ENCODE peak calls at places on chromosomes 2 and 18, in ten cellular contexts. E is breast epithelium; X is SJSA1; G is upper lobe of right lung; D is fibroblast of lung; J is fibroblast of pulmonary artery; O is stimulated activated CD8-positive, alpha-beta memory T cell treated with anti-CD3 and anti-CD28 coated beads, Interleukin-15, amount 100 ng/mL, for 24 hours; R is tibial artery; S is sigmoid colon; L is GDM1. P is an unnamed sample.

GRCh38 chr2:192035731-192036442 is 158.8 kb downstream of the TMEFF2 start:
- DNase-seq in E (no peak), X (no peak), G (no peak), D (peak), J (peak), O (no peak), R (no peak), S (no peak), L (no peak), P (peak)

GRCh38 chr2:101777337-101777736 is 79.8 kb downstream of the MAP4K4 start:
- DNase-seq in E (no peak), X (no peak), G (no peak), D (no peak), J (no peak), O (no peak), R (no peak), S (no peak), L (no peak), P (no peak)

GRCh38 chr2:155733091-155733870 is 599.2 kb downstream of the NR4A2 start:
- DNase-seq in E (no peak), X (no peak), G (no peak), D (no peak), J (no peak), O (no peak), R (no peak), S (no peak), L (no peak), P (no peak)

GRCh38 chr2:120225549-120226065 is 2.4 kb upstream of the TMEM185B start:
- DNase-seq in E (no peak), X (no peak), G (peak), D (no peak), J (no peak), O (no peak), R (peak), S (peak), L (no peak), P (no peak)

GRCh38 chr18:58862851-58863538 is 1.7 kb upstream of the ZNF532 start:
- DNase-seq in E (no peak), X (peak), G (peak), D (peak), J (peak), O (no peak), R (peak), S (peak), L (no peak), P (no peak)

GRCh38 chr18:79964330-79965118 is at the start of gene HSBP1L1:
- DNase-seq in E (peak), X (no peak), G (peak), D (peak), J (peak), O (no peak), R (no peak), S (peak), L (no peak), P (no peak)

GRCh38 chr18:26764177-26764576 is 101.3 kb downstream of the AQP4 start:
- DNase-seq in E (no peak), X (no peak), G (no peak), D (no peak), J (no peak), O (no peak), R (no peak), S (no peak), L (no peak), P (no peak)

GRCh38 chr2:34401186-34401585 is 802.1 kb upstream of the FAM98A start:
- DNase-seq in E (no peak), X (no peak), G (no peak), D (peak), J (no peak), O (no peak), R (no peak), S (no peak), L (no peak), P (no peak)

GRCh38 chr2:97983134-97983533 is 12.6 kb downstream of the TMEM131 start:
- DNase-seq in E (no peak), X (no peak), G (no peak), D (no peak), J (no peak), O (no peak), R (no peak), S (no peak), L (no peak), P (no peak)

GRCh38 chr2:69309336-69310048 is 77.5 kb downstream of the GFPT1 start:
- DNase-seq in E (no peak), X (no peak), G (no peak), D (peak), J (peak), O (no peak), R (no peak), S (peak), L (no peak), P (no peak)